ENCODE peak calls at places on chromosomes 12 and 14, in eight cellular contexts. I, A, D, G, N, V, L and C are unnamed samples.
A peak's percentile ranks its signal among the peaks of the same experiment; 100 is the strongest.

GRCh38 chr12:52149651-52150241 is 42.1 kb downstream of the KRT80 start:
- DNase-seq in L (no peak), A (no peak), G (no peak), I (no peak), N (no peak), V (no peak), D (no peak), C (no peak)

GRCh38 chr12:57397441-57397840 is 33.4 kb downstream of the R3HDM2 start:
- DNase-seq in I (no peak), V (no peak), L (no peak), A (no peak), N (no peak), D (no peak), G (no peak), C (no peak)

GRCh38 chr12:57591567-57592325 is 754 bp downstream of the PIP4K2C start:
- DNase-seq in I (no peak), L (no peak), A (no peak), V (no peak), N (no peak), D (no peak), G (no peak), C (no peak)

GRCh38 chr12:106994579-106995220 is 7.8 kb upstream of the MTERF2 start:
- DNase-seq in L (no peak), V (no peak), N (no peak), D (no peak), I (no peak), G (no peak), A (no peak), C (no peak)

GRCh38 chr12:90947869-90948268 is 7.1 kb downstream of the CCER1 start:
- DNase-seq in D (no peak), L (no peak), N (no peak), V (no peak), G (no peak), I (peak; percentile 40), A (no peak), C (no peak)

GRCh38 chr12:108724054-108724889 is 7.0 kb downstream of the CORO1C start:
- DNase-seq in G (no peak), V (no peak), I (no peak), A (peak; percentile 75), D (no peak), L (no peak), N (no peak), C (no peak)

GRCh38 chr12:111870216-111870615 is 28.2 kb downstream of the MAPKAPK5 start:
- DNase-seq in D (no peak), N (no peak), I (no peak), V (no peak), A (no peak), G (no peak), L (no peak), C (no peak)

GRCh38 chr12:108606492-108606891 is 8.6 kb upstream of the TMEM119 start:
- DNase-seq in V (no peak), D (no peak), G (no peak), L (no peak), N (no peak), A (no peak), I (no peak), C (no peak)

GRCh38 chr14:89243286-89243685 is 173.7 kb downstream of the FOXN3 start:
- DNase-seq in G (no peak), I (no peak), N (no peak), A (no peak), V (no peak), L (no peak), D (no peak), C (no peak)

GRCh38 chr12:28583771-28584261 is 393.6 kb downstream of the CCDC91 start:
- DNase-seq in L (no peak), N (no peak), A (peak; percentile 29), G (no peak), D (no peak), I (no peak), V (no peak), C (no peak)

GRCh38 chr12:20415641-20416040 is 47.3 kb downstream of the PDE3A start:
- DNase-seq in G (no peak), D (no peak), I (no peak), N (no peak), A (no peak), L (no peak), V (no peak), C (no peak)

GRCh38 chr12:118480235-118480634 is 103.9 kb downstream of the SUDS3 start:
- DNase-seq in N (no peak), G (no peak), A (no peak), V (no peak), L (no peak), D (no peak), I (no peak), C (no peak)

GRCh38 chr14:63478024-63478423 is 65.2 kb downstream of the PPP2R5E start:
- DNase-seq in G (peak; percentile 7), L (no peak), D (peak; percentile 61), N (no peak), A (peak; percentile 35), I (no peak), V (no peak), C (no peak)

GRCh38 chr14:69342928-69343525 is 55.1 kb downstream of the ERH start:
- DNase-seq in A (no peak), L (no peak), I (no peak), N (peak; percentile 45), V (no peak), G (no peak), D (no peak), C (peak; percentile 100)

GRCh38 chr12:31298510-31298904 is 27.4 kb downstream of the SINHCAF start:
- DNase-seq in I (no peak), D (peak; percentile 32), G (no peak), L (no peak), A (no peak), V (no peak), N (no peak), C (no peak)

GRCh38 chr14:30553311-30553989 is 5.5 kb upstream of the G2E3 start:
- DNase-seq in V (no peak), L (no peak), D (no peak), A (no peak), N (no peak), I (no peak), G (no peak), C (no peak)

GRCh38 chr14:37340353-37340752 is 142.6 kb downstream of the MIPOL1 start:
- DNase-seq in V (no peak), I (no peak), D (no peak), L (no peak), A (no peak), N (no peak), G (no peak), C (no peak)

GRCh38 chr12:31524791-31525495 is 66.0 kb downstream of the DENND5B start:
- DNase-seq in I (no peak), N (no peak), D (no peak), A (no peak), G (no peak), V (no peak), L (no peak), C (no peak)

GRCh38 chr14:61891251-61891650 is 129.0 kb downstream of the SNAPC1 start:
- DNase-seq in L (no peak), D (no peak), A (no peak), I (no peak), N (no peak), V (no peak), G (no peak), C (no peak)

GRCh38 chr14:64948612-64949210 is 6.2 kb upstream of the GPX2 start:
- DNase-seq in G (no peak), I (no peak), A (no peak), V (no peak), L (no peak), N (no peak), D (no peak), C (no peak)

GRCh38 chr14:103685276-103686211 is 29.7 kb downstream of the XRCC3 start:
- DNase-seq in N (no peak), D (no peak), A (no peak), G (no peak), L (no peak), I (no peak), V (no peak), C (no peak)

GRCh38 chr14:105876829-105877228 is 350.4 kb downstream of the TMEM121 start:
- DNase-seq in V (no peak), A (no peak), I (no peak), D (no peak), G (no peak), L (no peak), N (peak; percentile 3), C (no peak)

GRCh38 chr14:45526715-45527549 is 273.9 kb upstream of the MIS18BP1 start:
- DNase-seq in G (no peak), N (no peak), V (no peak), A (peak; percentile 77), D (peak; percentile 2), L (no peak), I (peak; percentile 71), C (peak; percentile 32)

GRCh38 chr12:6323340-6323994 is 13.0 kb downstream of the PLEKHG6 start:
- DNase-seq in A (peak; percentile 61), G (peak; percentile 32), L (no peak), N (peak; percentile 53), I (no peak), V (no peak), D (peak; percentile 41), C (peak; percentile 67)

GRCh38 chr12:98572010-98572409 is 21.5 kb upstream of the SLC25A3 start:
- DNase-seq in A (peak; percentile 48), G (no peak), I (no peak), V (no peak), N (no peak), D (peak; percentile 11), L (no peak), C (no peak)

GRCh38 chr14:95173518-95173917 is 16.2 kb upstream of the DICER1 start:
- DNase-seq in N (no peak), L (no peak), G (no peak), V (no peak), I (no peak), A (peak; percentile 49), D (no peak), C (no peak)

GRCh38 chr12:122888232-122888752 is 7.6 kb downstream of the VPS37B start:
- DNase-seq in G (peak; percentile 88), V (no peak), L (no peak), N (peak; percentile 62), A (peak; percentile 73), I (peak; percentile 90), D (no peak), C (peak; percentile 95)